ENCODE peak calls at places on chromosome 19, in ten cellular contexts. Z is GM23248, O is tibial nerve, K is K562, S is HCT116, E is AG04449, V is Panc1, D is hepatocyte, N is AG04450, M is choroid plexus epithelial cell. P is an unnamed sample.

GRCh38 chr19:14577885-14578427 is 4.9 kb upstream of the CLEC17A start:
- DNase-seq in Z (no peak), O (no peak), K (no peak), S (no peak), E (no peak), V (no peak), D (no peak), N (no peak), M (no peak), P (no peak)

GRCh38 chr19:30132312-30133075 is 190.5 kb downstream of the URI1 start:
- DNase-seq in Z (no peak), O (no peak), K (no peak), S (no peak), E (no peak), V (no peak), D (no peak), N (no peak), M (no peak), P (no peak)

GRCh38 chr19:56119585-56119978 is 1.5 kb downstream of the ZNF787 start:
- DNase-seq in Z (peak), O (no peak), K (no peak), S (no peak), E (peak), V (no peak), D (peak), N (no peak), M (peak), P (no peak)

GRCh38 chr19:41706741-41707501 is 1.5 kb upstream of the CEACAM5 start:
- DNase-seq in Z (peak), O (no peak), K (peak), S (peak), E (no peak), V (peak), D (peak), N (no peak), M (peak), P (no peak)

GRCh38 chr19:47100290-47100689 is 13.3 kb downstream of the ZC3H4 start:
- DNase-seq in Z (no peak), O (no peak), K (no peak), S (no peak), E (no peak), V (no peak), D (no peak), N (no peak), M (no peak), P (no peak)

GRCh38 chr19:6260912-6261636 is 18.7 kb downstream of the MLLT1 start:
- DNase-seq in Z (peak), O (no peak), K (peak), S (no peak), E (no peak), V (no peak), D (peak), N (no peak), M (peak), P (no peak)

GRCh38 chr19:55423225-55423967 is 15.8 kb upstream of the UBE2S start:
- DNase-seq in Z (no peak), O (no peak), K (no peak), S (no peak), E (no peak), V (no peak), D (no peak), N (no peak), M (no peak), P (no peak)

GRCh38 chr19:38917921-38918491 is 6.0 kb upstream of the CCER2 start:
- DNase-seq in Z (peak), O (no peak), K (no peak), S (no peak), E (no peak), V (no peak), D (peak), N (no peak), M (no peak), P (no peak)

GRCh38 chr19:5093297-5093858 is 124.5 kb downstream of the KDM4B start:
- DNase-seq in Z (no peak), O (no peak), K (peak), S (no peak), E (no peak), V (no peak), D (no peak), N (no peak), M (no peak), P (no peak)

GRCh38 chr19:8445488-8446001 is 770 bp downstream of the HNRNPM start:
- DNase-seq in Z (peak), O (no peak), K (peak), S (no peak), E (no peak), V (no peak), D (peak), N (no peak), M (peak), P (no peak)

GRCh38 chr19:14786421-14786851 is 8.1 kb upstream of the ADGRE2 start:
- DNase-seq in Z (peak), O (no peak), K (peak), S (no peak), E (no peak), V (no peak), D (peak), N (no peak), M (peak), P (no peak)

GRCh38 chr19:1153891-1154730 is 20.0 kb downstream of the SBNO2 start:
- DNase-seq in Z (no peak), O (no peak), K (no peak), S (no peak), E (no peak), V (no peak), D (no peak), N (no peak), M (no peak), P (no peak)
- H3K4me3 ChIP-seq in Z (peak), O (peak), K (no peak), S (no peak), E (no peak), V (no peak), D (no peak), N (peak), M (peak), P (no peak)

DNA sequence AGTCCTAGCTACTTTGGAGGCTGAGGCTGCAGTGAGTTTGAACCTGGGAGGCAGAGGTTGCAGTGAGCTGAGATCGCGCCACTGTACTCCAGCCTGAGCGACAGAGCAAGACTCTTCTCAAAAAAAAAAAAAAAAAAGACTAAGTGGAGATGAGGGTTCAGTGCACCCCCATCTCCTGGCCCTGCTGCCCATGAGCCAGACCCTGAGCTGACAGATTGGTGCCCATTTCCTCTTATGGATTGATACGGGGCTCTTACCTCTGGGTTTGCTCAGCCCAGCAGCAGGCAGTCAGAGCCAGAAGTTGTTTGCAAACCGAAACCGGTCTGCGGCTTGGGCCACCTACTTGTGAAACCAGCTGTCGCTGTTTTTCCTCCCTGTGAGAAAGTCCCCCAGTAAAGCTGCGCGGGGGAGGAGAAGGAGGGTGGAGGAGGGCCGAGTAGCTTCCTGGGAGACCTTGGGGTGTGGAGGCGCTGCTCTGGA is 36.9 kb downstream of the ARRDC2 start:
- DNase-seq in Z (peak), O (peak), K (peak), S (no peak), E (no peak), V (no peak), D (peak), N (no peak), M (peak), P (peak)
- H3K4me3 ChIP-seq in Z (peak), O (peak), K (peak), S (no peak), E (peak), V (peak), D (no peak), N (peak), M (peak), P (peak)

DNA sequence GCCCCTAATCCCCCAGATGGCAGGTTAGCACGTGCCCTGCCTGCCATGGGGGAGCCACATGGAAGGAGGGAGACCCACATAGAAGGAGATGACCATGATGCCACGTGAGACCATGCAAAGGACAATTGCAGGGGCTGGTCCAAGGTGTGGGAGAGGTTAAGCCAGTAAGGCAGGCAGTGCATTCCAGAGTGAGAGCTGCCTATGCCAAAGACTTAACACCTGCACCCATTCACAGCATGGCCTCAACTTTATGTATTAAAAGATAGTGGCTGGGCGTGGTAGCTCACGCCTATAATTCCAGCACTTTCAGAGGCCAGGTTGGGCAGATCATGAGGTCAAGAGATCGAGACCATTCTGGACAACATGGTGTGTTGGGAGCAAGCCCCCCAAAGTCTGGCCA is 82.8 kb downstream of the ZNF429 start:
- DNase-seq in Z (no peak), O (no peak), K (no peak), S (no peak), E (no peak), V (no peak), D (no peak), N (no peak), M (no peak), P (no peak)
- H3K4me3 ChIP-seq in Z (no peak), O (no peak), K (no peak), S (no peak), E (no peak), V (no peak), D (no peak), N (no peak), M (no peak), P (no peak)

DNA sequence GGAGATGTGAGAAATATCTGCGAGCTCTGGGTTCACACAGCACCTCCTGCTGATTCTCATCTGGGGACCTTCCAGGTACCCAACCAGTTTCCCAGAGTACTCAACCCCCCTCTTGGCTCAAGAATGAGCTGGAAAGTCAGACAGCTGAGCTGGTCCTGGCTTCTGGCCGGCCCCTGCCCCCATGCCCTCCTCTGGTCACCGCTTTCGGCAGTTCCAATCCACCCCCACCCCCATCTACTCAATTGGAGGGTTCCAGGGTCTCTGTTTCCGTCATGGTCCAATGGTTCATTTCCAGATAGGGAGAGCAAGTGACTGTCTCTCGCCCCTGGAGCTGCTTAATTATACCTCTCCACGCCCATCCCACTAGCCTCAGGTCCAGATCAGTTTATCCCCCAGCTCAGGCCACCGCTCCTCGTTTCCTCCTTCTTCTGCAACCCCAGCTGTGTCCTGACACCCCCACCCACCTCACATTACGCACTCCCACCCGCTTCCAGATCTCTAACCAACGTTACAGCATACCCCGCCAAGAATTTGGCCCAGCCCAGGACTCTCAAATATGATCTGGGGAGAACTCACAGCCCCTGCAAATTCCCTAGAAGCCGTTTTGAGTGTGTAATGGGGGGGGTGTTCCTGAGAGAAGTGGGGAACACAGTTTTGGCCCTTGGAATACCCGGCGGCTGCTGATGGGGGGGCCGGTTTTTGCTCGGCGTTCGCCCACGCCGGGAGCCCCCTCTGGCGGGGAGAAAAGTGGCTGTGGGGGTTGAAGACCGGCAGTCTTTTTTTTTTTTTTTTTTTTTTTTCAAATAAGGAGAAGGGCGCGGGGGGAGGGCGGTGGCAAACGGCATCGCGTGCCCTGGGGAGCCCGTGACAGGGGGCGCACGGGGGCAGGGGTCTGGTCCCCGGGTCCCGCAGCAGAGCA is 1.8 kb upstream of the PDE4A start:
- DNase-seq in Z (peak), O (no peak), K (no peak), S (no peak), E (no peak), V (no peak), D (peak), N (no peak), M (peak), P (no peak)
- H3K4me3 ChIP-seq in Z (peak), O (no peak), K (peak), S (peak), E (peak), V (peak), D (no peak), N (peak), M (peak), P (no peak)

P was measured in dorsolateral prefrontal cortex.